ENCODE peak calls at places on chromosomes 5 and 9, in ten cellular contexts. R is GM12878; J is CD4-positive, alpha-beta T cell; P is A549; O is endodermal cell; L is AG04450; G is endothelial cell; A is cardiac fibroblast; U is RWPE1; E is HFFc6. S is an unnamed sample.

GRCh38 chr9:28927711-28928110 is 1354.4 kb upstream of the C9orf72 start:
- DNase-seq in R (no peak), J (no peak), P (peak; percentile 7), O (no peak), L (no peak), G (no peak), A (no peak), U (peak; percentile 66), E (no peak), S (no peak)

GRCh38 chr5:138351056-138351455 is 1.4 kb upstream of the KDM3B start:
- DNase-seq in R (no peak), J (no peak), P (no peak), O (peak; percentile 11), L (peak; percentile 41), G (no peak), A (peak; percentile 74), U (peak; percentile 39), E (peak; percentile 75), S (no peak)

GRCh38 chr5:76638466-76638865 is 15.3 kb upstream of the F2RL2 start:
- DNase-seq in R (peak; percentile 11), J (no peak), P (no peak), O (no peak), L (no peak), G (no peak), A (peak; percentile 39), U (no peak), E (no peak), S (no peak)

GRCh38 chr5:407051-407450 is 35.9 kb upstream of the EXOC3 start:
- DNase-seq in R (no peak), J (no peak), P (no peak), O (no peak), L (no peak), G (no peak), A (no peak), U (no peak), E (no peak), S (no peak)

GRCh38 chr5:14351845-14352712 is 208.9 kb downstream of the TRIO start:
- DNase-seq in R (no peak), J (peak; percentile 40), P (peak; percentile 74), O (peak; percentile 84), L (peak; percentile 47), G (peak; percentile 71), A (peak; percentile 78), U (peak; percentile 68), E (peak; percentile 53), S (peak; percentile 57)

GRCh38 chr9:88396836-88397577 is 8.8 kb downstream of the SPIN1 start:
- DNase-seq in R (no peak), J (no peak), P (no peak), O (no peak), L (no peak), G (no peak), A (peak; percentile 67), U (no peak), E (peak; percentile 17), S (no peak)

GRCh38 chr5:160356550-160357347 is 13.7 kb downstream of the C1QTNF2 start:
- DNase-seq in R (no peak), J (no peak), P (no peak), O (no peak), L (no peak), G (no peak), A (no peak), U (no peak), E (no peak), S (no peak)

GRCh38 chr5:13412040-13412595 is 532.4 kb downstream of the DNAH5 start:
- DNase-seq in R (no peak), J (no peak), P (no peak), O (no peak), L (no peak), G (no peak), A (no peak), U (no peak), E (no peak), S (no peak)

GRCh38 chr5:170565077-170565476 is 61.3 kb downstream of the KCNIP1 start:
- DNase-seq in R (no peak), J (no peak), P (no peak), O (peak; percentile 27), L (no peak), G (no peak), A (no peak), U (no peak), E (no peak), S (no peak)

GRCh38 chr9:20023237-20023928 is 234.5 kb upstream of the SLC24A2 start:
- DNase-seq in R (no peak), J (no peak), P (no peak), O (no peak), L (no peak), G (no peak), A (no peak), U (no peak), E (no peak), S (no peak)

GRCh38 chr9:134061688-134062371 is 6.0 kb downstream of the BRD3 start:
- DNase-seq in R (no peak), J (no peak), P (no peak), O (peak; percentile 42), L (no peak), G (no peak), A (no peak), U (no peak), E (no peak), S (no peak)

GRCh38 chr5:38725419-38725865 is 120.4 kb upstream of the OSMR start:
- DNase-seq in R (no peak), J (no peak), P (no peak), O (no peak), L (no peak), G (no peak), A (no peak), U (no peak), E (no peak), S (no peak)

GRCh38 chr9:16133556-16134227 is 580.8 kb downstream of the CCDC171 start:
- DNase-seq in R (no peak), J (no peak), P (peak; percentile 49), O (peak; percentile 85), L (no peak), G (peak; percentile 50), A (peak; percentile 67), U (peak; percentile 77), E (peak; percentile 46), S (no peak)

GRCh38 chr5:167453518-167454020 is 837.9 kb upstream of the WWC1 start:
- DNase-seq in R (no peak), J (no peak), P (no peak), O (no peak), L (no peak), G (no peak), A (no peak), U (no peak), E (no peak), S (no peak)

GRCh38 chr9:99726758-99727157 is 94.9 kb upstream of the NR4A3 start:
- DNase-seq in R (no peak), J (no peak), P (no peak), O (no peak), L (no peak), G (no peak), A (no peak), U (no peak), E (no peak), S (no peak)

GRCh38 chr9:9214052-9214451 is 1398.8 kb downstream of the PTPRD start:
- DNase-seq in R (no peak), J (no peak), P (no peak), O (no peak), L (no peak), G (no peak), A (no peak), U (no peak), E (no peak), S (no peak)

GRCh38 chr5:62592558-62592957 is 13.9 kb downstream of the LRRC70 start:
- DNase-seq in R (no peak), J (no peak), P (no peak), O (no peak), L (no peak), G (no peak), A (no peak), U (no peak), E (no peak), S (no peak)

GRCh38 chr5:151631941-151632340 is 40.8 kb upstream of the FAT2 start:
- DNase-seq in R (no peak), J (no peak), P (no peak), O (no peak), L (no peak), G (no peak), A (no peak), U (no peak), E (no peak), S (no peak)

GRCh38 chr5:143051244-143052058 is 281.3 kb downstream of the ARHGAP26 start:
- DNase-seq in R (no peak), J (no peak), P (no peak), O (no peak), L (peak; percentile 61), G (no peak), A (peak; percentile 94), U (peak; percentile 63), E (peak; percentile 89), S (no peak)

GRCh38 chr9:129007035-129007765 is 20.9 kb downstream of the SH3GLB2 start:
- DNase-seq in R (no peak), J (no peak), P (no peak), O (no peak), L (no peak), G (no peak), A (no peak), U (no peak), E (no peak), S (no peak)
- TF ChIP-seq CTCF in R (no peak), J (no peak), P (no peak), O (peak; percentile 23), L (no peak), G (no peak), A (no peak), U (peak; percentile 67), E (peak; percentile 50), S (no peak)

DNA sequence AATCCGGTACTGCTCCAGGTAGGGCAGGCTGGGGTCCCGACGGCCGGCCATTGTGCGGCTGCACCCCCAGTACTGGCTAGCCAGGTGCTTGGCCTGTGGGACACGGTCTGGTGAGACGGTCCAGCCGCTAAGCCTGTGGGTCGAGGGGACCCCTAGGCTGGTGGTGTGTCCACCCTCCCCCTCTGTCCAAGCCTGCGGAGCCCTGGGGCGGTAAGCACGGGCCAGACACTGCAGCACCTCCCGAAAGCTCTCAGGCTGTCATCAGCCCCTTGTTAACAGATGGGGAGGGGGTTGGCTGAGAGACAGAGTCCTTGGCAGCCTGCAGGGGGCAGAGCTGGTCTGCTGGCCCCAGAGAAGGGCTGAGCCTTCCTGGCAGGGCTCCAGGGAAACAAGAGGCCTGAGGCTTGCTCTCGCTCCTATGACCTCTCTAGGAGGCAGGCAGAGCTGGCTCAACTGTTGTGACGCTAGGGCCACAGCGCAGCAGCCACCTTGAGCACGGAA is 11.8 kb upstream of the MRNIP start:
- DNase-seq in R (no peak), J (no peak), P (peak; percentile 56), O (peak; percentile 88), L (no peak), G (peak; percentile 38), A (peak; percentile 81), U (no peak), E (peak; percentile 23), S (no peak)
- TF ChIP-seq CTCF in R (peak; percentile 4), J (no peak), P (peak; percentile 30), O (peak; percentile 76), L (peak; percentile 56), G (peak; percentile 23), A (peak; percentile 37), U (no peak), E (peak; percentile 65), S (no peak)

GRCh38 chr9:94002316-94003140 is 47.4 kb upstream of the BARX1 start:
- DNase-seq in R (no peak), J (no peak), P (peak; percentile 20), O (peak; percentile 81), L (peak; percentile 11), G (peak; percentile 57), A (peak; percentile 69), U (peak; percentile 48), E (peak; percentile 22), S (no peak)
- TF ChIP-seq CTCF in R (peak; percentile 68), J (peak; percentile 29), P (peak; percentile 48), O (peak; percentile 86), L (peak; percentile 68), G (peak; percentile 72), A (peak; percentile 70), U (peak; percentile 69), E (peak; percentile 82), S (no peak)

GRCh38 chr9:85741875-85742629 is at the start of gene AGTPBP1:
- DNase-seq in R (peak; percentile 75), J (peak; percentile 92), P (peak; percentile 64), O (peak; percentile 97), L (peak; percentile 66), G (peak; percentile 99), A (peak; percentile 96), U (peak; percentile 89), E (peak; percentile 83), S (peak; percentile 98)
- TF ChIP-seq CTCF in R (no peak), J (no peak), P (no peak), O (no peak), L (no peak), G (no peak), A (no peak), U (no peak), E (no peak), S (no peak)

S was measured in natural killer cell.